ENCODE peak calls at places on chromosomes 12 and 14, in four cellular contexts. E is HCT116; K is naive thymus-derived CD4-positive, alpha-beta T cell; V is sigmoid colon. F is an unnamed sample. For H3K9me3, the result is how much of the 10 kb centered on the place peaks cover.

GRCh38 chr12:57237952-57238853 is 8.7 kb downstream of the SHMT2 start:
- DNase-seq in V (peak), K (peak), E (no peak), F (peak)

GRCh38 chr14:84482256-84483071 is 1047.5 kb upstream of the FLRT2 start:
- DNase-seq in K (no peak), V (no peak), E (no peak), F (no peak)

GRCh38 chr14:63654346-63654745 is 12.7 kb upstream of the WDR89 start:
- DNase-seq in E (no peak), K (no peak), V (no peak), F (no peak)

GRCh38 chr14:54737132-54737711 is 165.4 kb downstream of the GCH1 start:
- DNase-seq in V (no peak), K (no peak), E (no peak), F (no peak)

GRCh38 chr12:95557625-95558024 is 6.3 kb upstream of the USP44 start:
- DNase-seq in K (no peak), E (no peak), V (no peak), F (no peak)

GRCh38 chr12:52929538-52929937 is 19.4 kb upstream of the KRT18 start:
- DNase-seq in K (no peak), E (no peak), V (no peak), F (no peak)

GRCh38 chr14:21902561-21903199 is 229.1 kb upstream of the OR4E1 start:
- DNase-seq in V (no peak), E (no peak), K (no peak), F (no peak)

GRCh38 chr12:92290016-92290685 is 144.5 kb upstream of the BTG1 start:
- DNase-seq in K (no peak), V (no peak), E (no peak), F (no peak)

GRCh38 chr14:78644824-78645559 is 474.8 kb downstream of the NRXN3 start:
- DNase-seq in K (no peak), V (no peak), E (no peak), F (no peak)

GRCh38 chr12:15037091-15037723 is 64.4 kb downstream of the PDE6H start:
- DNase-seq in E (no peak), V (no peak), K (no peak), F (no peak)

GRCh38 chr14:42095155-42095554 is 488.5 kb downstream of the LRFN5 start:
- DNase-seq in E (no peak), V (no peak), K (no peak), F (no peak)

GRCh38 chr12:13128291-13129000 is 25.0 kb upstream of the GSG1 start:
- DNase-seq in E (no peak), K (no peak), V (no peak), F (no peak)

GRCh38 chr14:97491697-97492096 is 694.5 kb downstream of the VRK1 start:
- DNase-seq in V (no peak), K (no peak), E (no peak), F (no peak)

GRCh38 chr12:120453977-120454376 is 7.7 kb downstream of the GATC start:
- DNase-seq in E (no peak), K (no peak), V (no peak), F (no peak)

GRCh38 chr14:22888662-22889061 is 5.6 kb downstream of the REM2 start:
- DNase-seq in V (no peak), E (no peak), K (no peak), F (no peak)

GRCh38 chr12:55017421-55017820 is 2.4 kb upstream of the NEUROD4 start:
- DNase-seq in E (no peak), V (no peak), K (no peak), F (no peak)

GRCh38 chr12:109302358-109302757 is 6.7 kb downstream of the FOXN4 start:
- DNase-seq in V (no peak), K (no peak), E (no peak), F (no peak)

GRCh38 chr12:40312982-40313576 is 88.3 kb downstream of the LRRK2 start:
- DNase-seq in V (no peak), E (no peak), K (no peak), F (no peak)

GRCh38 chr14:90805662-90806548 is 10.3 kb downstream of the TTC7B start:
- DNase-seq in E (no peak), K (no peak), V (no peak), F (no peak)

GRCh38 chr12:57611116-57611809 is at the start of gene ARHGEF25:
- DNase-seq in E (no peak), V (peak), K (no peak), F (peak)

GRCh38 chr14:40053396-40053795 is 621.2 kb upstream of the FBXO33 start:
- DNase-seq in E (no peak), K (no peak), V (no peak), F (no peak)

GRCh38 chr12:106080111-106080732 is 58.5 kb downstream of the NUAK1 start:
- DNase-seq in E (no peak), K (no peak), V (no peak), F (no peak)

GRCh38 chr14:61661471-61661988 is 33.8 kb upstream of the HIF1A start:
- DNase-seq in K (no peak), V (no peak), E (no peak), F (no peak)

GRCh38 chr12:95574799-95575452 is 23.6 kb upstream of the USP44 start:
- DNase-seq in V (no peak), K (no peak), E (peak), F (no peak)

GRCh38 chr12:122031342-122032216 is 9.9 kb downstream of the BCL7A start:
- DNase-seq in K (peak), E (no peak), V (no peak), F (peak)

GRCh38 chr14:70514168-70515069 is 20.4 kb downstream of the ADAM20 start:
- DNase-seq in K (no peak), V (no peak), E (no peak), F (no peak)

GRCh38 chr12:78121969-78122610 is 291.4 kb downstream of the NAV3 start:
- DNase-seq in V (no peak), K (no peak), E (no peak), F (no peak)

GRCh38 chr12:76199808-76200207 is 115.3 kb upstream of the NAP1L1 start:
- DNase-seq in E (no peak), V (no peak), K (no peak), F (no peak)
- H3K9me3 ChIP-seq in E (under half), V (under half), K (under half), F (under half)

GRCh38 chr12:133220521-133220920 is 15.2 kb downstream of the ANHX start:
- DNase-seq in E (no peak), V (no peak), K (no peak), F (no peak)
- H3K9me3 ChIP-seq in E (under half), V (under half), K (half or more), F (under half)

GRCh38 chr12:88707800-88708199 is 127.5 kb upstream of the KITLG start:
- DNase-seq in V (no peak), E (no peak), K (no peak), F (no peak)
- H3K9me3 ChIP-seq in V (under half), E (under half), K (under half), F (under half)

DNA sequence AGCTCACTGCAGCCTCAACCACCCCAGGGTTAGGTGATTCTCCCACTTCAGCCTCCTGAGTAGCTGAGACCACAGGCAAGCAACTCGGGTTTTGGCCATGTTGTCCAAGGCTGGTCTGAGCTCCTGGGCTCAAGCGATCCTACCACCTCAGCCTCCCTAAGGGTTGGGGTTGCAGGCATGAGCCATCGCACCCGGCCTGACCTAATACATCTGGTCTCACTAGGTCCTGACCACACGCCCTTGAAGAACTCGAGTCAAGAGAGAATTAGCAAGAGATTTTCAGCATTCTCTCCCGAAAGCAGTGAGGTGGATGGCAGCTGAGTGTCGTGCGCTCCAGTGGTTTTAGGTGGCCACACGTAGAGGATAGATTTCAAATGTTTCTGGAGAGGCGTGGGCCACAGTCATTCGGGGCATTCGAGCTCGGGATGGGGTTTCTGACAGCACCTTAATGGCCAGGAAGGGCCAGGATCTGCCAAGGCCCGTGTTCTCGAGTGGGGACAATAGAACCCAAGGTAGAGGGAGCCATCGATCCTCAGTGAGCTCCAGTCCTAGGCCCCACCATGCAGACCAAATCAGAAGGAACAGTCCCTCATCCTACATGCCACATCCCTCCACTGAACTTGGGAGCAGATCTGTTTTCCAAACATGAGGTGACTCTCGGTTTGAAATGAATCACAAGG is 193.1 kb downstream of the ALG10 start:
- DNase-seq in E (no peak), V (no peak), K (no peak), F (no peak)
- H3K9me3 ChIP-seq in E (under half), V (under half), K (under half), F (under half)

GRCh38 chr14:82447586-82447985 is 913.9 kb upstream of the SEL1L start:
- DNase-seq in E (no peak), V (no peak), K (no peak), F (no peak)
- H3K9me3 ChIP-seq in E (under half), V (under half), K (under half), F (under half)

GRCh38 chr12:133235401-133236112 is at the start of gene ANHX:
- DNase-seq in K (no peak), V (no peak), E (no peak), F (no peak)
- H3K9me3 ChIP-seq in K (under half), V (under half), E (under half), F (under half)

GRCh38 chr12:34347367-34347766 is 325.1 kb downstream of the ALG10 start:
- DNase-seq in K (no peak), E (no peak), V (no peak), F (no peak)
- H3K9me3 ChIP-seq in K (half or more), E (under half), V (under half), F (under half)

DNA sequence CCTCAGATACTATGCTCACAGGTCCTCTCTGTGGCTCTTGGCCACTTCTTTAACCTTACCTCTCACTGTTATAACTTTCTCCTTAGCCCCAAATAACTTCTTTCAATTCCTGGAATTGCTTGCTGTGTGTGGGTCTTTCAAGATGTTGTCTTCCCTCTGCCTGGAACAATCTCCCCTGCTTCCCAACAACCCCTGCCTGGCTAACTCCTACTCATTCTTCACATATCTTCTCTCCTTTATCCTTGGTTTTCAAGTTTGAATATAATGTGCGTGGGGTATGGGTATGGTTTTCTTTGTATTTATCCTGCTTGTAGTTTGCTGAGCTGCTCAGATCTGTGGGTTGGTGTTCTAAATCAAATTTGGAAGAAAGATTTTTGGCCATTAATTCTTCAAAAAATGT is 2.7 kb upstream of the WASHC3 start:
- DNase-seq in E (no peak), K (no peak), V (no peak), F (no peak)
- H3K9me3 ChIP-seq in E (under half), K (under half), V (under half), F (under half)

F was measured in T-helper 17 cell.